ENCODE peak calls at places on chromosomes 4 and X, in five cellular contexts. N is A549, B is right lobe of liver, J is neural progenitor cell, M is testis. Y is an unnamed sample. For H3K4me1 and H3K9me3, the result is how much of the 10 kb centered on the place peaks cover.

GRCh38 chr4:52554606-52555355 is 104.3 kb downstream of the USP46 start:
- DNase-seq in N (no peak), J (peak), B (no peak), M (no peak), Y (no peak)

GRCh38 chr4:15416357-15417327 is 11.2 kb upstream of the C1QTNF7 start:
- DNase-seq in N (no peak), J (no peak), B (no peak), M (no peak), Y (no peak)

GRCh38 chr4:41428941-41429669 is 108.9 kb upstream of the LIMCH1 start:
- DNase-seq in B (no peak), N (no peak), M (no peak), J (peak), Y (no peak)

GRCh38 chr4:21765810-21766407 is 182.7 kb downstream of the KCNIP4 start:
- DNase-seq in M (peak), N (peak), B (no peak), J (peak), Y (peak)

GRCh38 chrX:40483502-40483901 is 97.3 kb upstream of the ATP6AP2 start:
- DNase-seq in N (no peak), J (no peak), B (no peak), M (no peak), Y (no peak)

GRCh38 chr4:184473265-184473514 is 1.2 kb downstream of the IRF2 start:
- DNase-seq in N (no peak), M (no peak), B (no peak), J (no peak), Y (no peak)

GRCh38 chr4:25229804-25230203 is 4.0 kb upstream of the PI4K2B start:
- DNase-seq in B (peak), J (no peak), M (no peak), N (no peak), Y (no peak)

GRCh38 chr4:169757575-169758184 is at the start of gene HPF1:
- DNase-seq in B (peak), M (peak), N (peak), J (peak), Y (peak)

GRCh38 chr4:189202182-189202868 is 738.3 kb upstream of the FRG1 start:
- DNase-seq in M (peak), J (peak), N (peak), B (peak), Y (peak)

GRCh38 chr4:147787204-147787603 is 55.3 kb downstream of the ARHGAP10 start:
- DNase-seq in M (no peak), J (no peak), B (no peak), N (no peak), Y (peak)

GRCh38 chr4:10063544-10064300 is 42.4 kb upstream of the SLC2A9 start:
- DNase-seq in J (peak), B (peak), M (peak), N (no peak), Y (peak)

GRCh38 chrX:36462142-36462541 is 542.6 kb downstream of the CFAP47 start:
- DNase-seq in M (no peak), J (peak), N (no peak), B (no peak), Y (no peak)

GRCh38 chrX:43973249-43973672 is at the start of gene NDP:
- DNase-seq in J (peak), B (no peak), M (peak), N (no peak), Y (no peak)

GRCh38 chr4:7941111-7942018 is 1.7 kb upstream of the AFAP1 start:
- DNase-seq in M (no peak), J (no peak), B (no peak), N (no peak), Y (peak)

GRCh38 chrX:139691843-139692505 is 16.0 kb downstream of the MCF2 start:
- DNase-seq in N (no peak), J (peak), B (no peak), M (no peak), Y (no peak)

GRCh38 chr4:99540287-99540939 is 23.4 kb downstream of the TRMT10A start:
- DNase-seq in M (no peak), J (no peak), B (no peak), N (no peak), Y (no peak)

GRCh38 chr4:107709916-107710315 is 10.1 kb downstream of the PAPSS1 start:
- DNase-seq in J (no peak), M (no peak), N (no peak), B (no peak), Y (no peak)

GRCh38 chr4:23878912-23879732 is 10.7 kb downstream of the PPARGC1A start:
- DNase-seq in M (no peak), B (no peak), J (no peak), N (no peak), Y (no peak)

GRCh38 chr4:168098257-168098717 is 6.0 kb downstream of the ANXA10 start:
- DNase-seq in J (no peak), M (no peak), N (no peak), B (no peak), Y (no peak)

GRCh38 chr4:100357542-100357941 is 160.3 kb downstream of the EMCN start:
- DNase-seq in B (no peak), J (no peak), M (no peak), N (no peak), Y (no peak)

GRCh38 chrX:127732709-127733108 is 319.5 kb downstream of the ACTRT1 start:
- DNase-seq in B (no peak), N (no peak), M (no peak), J (no peak), Y (no peak)

GRCh38 chrX:35670894-35671293 is 127.2 kb upstream of the MAGEB16 start:
- DNase-seq in J (no peak), M (no peak), N (no peak), B (no peak), Y (no peak)

GRCh38 chrX:40471965-40472648 is 108.7 kb upstream of the ATP6AP2 start:
- DNase-seq in J (peak), M (peak), N (no peak), B (no peak), Y (peak)

GRCh38 chr4:67106846-67107467 is 438.3 kb downstream of the CENPC start:
- DNase-seq in M (no peak), N (no peak), J (peak), B (no peak), Y (no peak)

DNA sequence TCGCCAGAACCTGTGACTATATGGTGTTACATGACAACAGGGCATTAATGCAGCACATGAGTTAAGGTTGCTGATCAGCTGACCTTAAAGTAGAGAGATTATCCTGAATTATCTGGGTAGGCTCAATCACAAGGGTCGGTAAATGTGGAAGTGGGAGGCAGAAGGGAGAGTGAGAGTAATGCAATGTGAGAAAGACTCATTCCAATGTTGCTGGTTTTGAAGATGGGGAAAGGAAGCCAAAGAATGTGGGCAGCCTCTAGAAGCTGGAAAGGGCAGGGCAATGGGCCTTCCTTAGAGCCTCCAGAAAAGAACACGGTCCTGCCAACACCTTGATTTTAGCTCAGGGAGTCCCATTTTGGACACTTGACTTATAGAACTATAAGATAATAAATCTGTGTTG is 67.4 kb downstream of the STX18 start:
- DNase-seq in J (no peak), N (no peak), M (no peak), B (no peak), Y (no peak)
- H3K4me1 ChIP-seq in J (under half), N (under half), M (under half), B (under half), Y (under half)

DNA sequence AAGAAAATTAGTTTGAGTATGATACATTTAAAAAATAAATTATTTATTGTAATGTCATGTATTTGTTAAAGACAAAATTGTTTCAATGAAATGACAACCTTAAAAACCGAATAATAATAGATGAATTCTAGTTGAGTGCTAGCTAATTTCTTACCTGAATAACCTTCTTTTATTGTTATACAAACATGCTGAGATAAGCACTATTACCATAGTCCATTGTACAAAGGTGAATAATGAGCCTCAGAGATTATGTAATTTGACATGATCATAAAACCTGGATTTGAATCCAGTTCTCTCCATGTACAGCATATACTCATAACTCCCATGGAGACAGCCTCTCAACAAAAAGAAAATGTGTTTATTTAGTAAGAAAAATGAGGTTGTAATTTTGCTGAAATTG is 1512.9 kb downstream of the PCDH19 start:
- DNase-seq in N (no peak), J (no peak), M (no peak), B (no peak), Y (no peak)
- H3K9me3 ChIP-seq in N (under half), J (under half), M (under half), B (under half), Y (under half)

GRCh38 chr4:158171456-158171790 is 1.4 kb downstream of the GASK1B start:
- DNase-seq in B (no peak), J (no peak), N (no peak), M (no peak), Y (no peak)

GRCh38 chr4:158172558-158173258 is at the start of gene GASK1B:
- DNase-seq in J (peak), M (peak), N (peak), B (no peak), Y (peak)

GRCh38 chr4:158170691-158171455 is 2.0 kb downstream of the GASK1B start:
- DNase-seq in N (no peak), B (peak), J (no peak), M (peak), Y (peak)

GRCh38 chr4:158169931-158170690 is 2.7 kb downstream of the GASK1B start:
- DNase-seq in M (no peak), J (no peak), N (no peak), B (no peak), Y (peak)

DNA sequence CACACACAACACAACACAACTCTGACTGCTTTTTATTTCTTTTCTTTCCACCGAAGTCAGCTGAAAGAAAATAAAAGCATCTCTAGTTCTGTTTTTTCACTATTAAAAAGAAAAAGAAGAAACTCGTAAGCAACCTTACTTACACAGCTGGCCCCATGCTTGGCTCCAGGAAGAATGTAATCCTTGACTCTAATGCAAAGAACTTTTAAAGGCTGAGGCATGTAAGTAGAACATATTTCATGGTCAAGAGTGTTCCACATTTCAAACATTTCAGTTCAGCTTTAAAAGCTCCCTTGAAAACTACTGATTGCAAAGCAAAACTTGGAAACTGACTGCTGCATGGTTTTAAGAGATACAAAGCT is 648 bp downstream of the GASK1B start:
- DNase-seq in M (no peak), B (no peak), N (no peak), J (no peak), Y (no peak)
- H3K4me1 ChIP-seq in M (under half), B (under half), N (under half), J (under half), Y (under half)

DNA sequence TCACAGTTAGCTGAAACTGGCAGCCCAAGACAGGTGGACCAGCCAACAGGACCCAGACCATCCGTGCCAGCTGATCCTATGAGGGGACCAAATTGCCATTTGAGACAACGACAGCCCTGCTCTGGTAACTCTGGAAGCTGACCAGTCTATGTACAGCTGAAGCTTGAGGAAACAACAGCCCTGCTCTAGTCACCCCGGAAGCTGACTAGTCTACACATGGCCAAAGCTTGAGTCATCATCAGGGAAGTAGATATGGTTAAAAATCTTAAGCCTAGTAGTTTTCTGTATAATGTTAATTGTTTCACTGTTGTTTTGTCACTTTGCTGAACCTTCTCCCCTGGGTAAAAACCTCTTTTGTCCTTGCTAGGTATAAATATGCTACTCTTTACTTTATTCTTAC is 905.4 kb upstream of the NDST4 start:
- DNase-seq in M (no peak), B (no peak), N (no peak), J (no peak), Y (no peak)
- H3K9me3 ChIP-seq in M (under half), B (under half), N (under half), J (under half), Y (under half)

DNA sequence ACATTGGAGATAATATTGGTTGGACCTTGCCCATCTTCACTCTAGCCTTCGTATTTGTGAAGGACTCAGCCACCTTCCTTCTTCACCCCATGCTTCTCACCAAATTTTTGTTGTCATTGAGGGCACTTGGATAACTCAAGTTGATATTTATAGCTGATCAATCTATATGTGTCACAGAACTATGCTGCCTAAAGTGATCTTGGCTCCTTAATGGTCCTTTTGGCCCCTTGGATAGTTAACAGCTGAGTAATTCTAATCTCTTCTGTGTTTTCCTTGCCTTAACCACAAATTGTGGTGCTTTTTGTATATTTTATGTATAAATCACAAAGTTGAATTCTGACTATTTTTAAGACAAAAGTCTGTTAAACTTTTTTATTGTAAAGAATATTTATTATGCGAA is 6.6 kb downstream of the SPRY1 start:
- DNase-seq in M (no peak), J (no peak), N (no peak), B (no peak), Y (no peak)
- H3K4me1 ChIP-seq in M (under half), J (half or more), N (under half), B (under half), Y (under half)

DNA sequence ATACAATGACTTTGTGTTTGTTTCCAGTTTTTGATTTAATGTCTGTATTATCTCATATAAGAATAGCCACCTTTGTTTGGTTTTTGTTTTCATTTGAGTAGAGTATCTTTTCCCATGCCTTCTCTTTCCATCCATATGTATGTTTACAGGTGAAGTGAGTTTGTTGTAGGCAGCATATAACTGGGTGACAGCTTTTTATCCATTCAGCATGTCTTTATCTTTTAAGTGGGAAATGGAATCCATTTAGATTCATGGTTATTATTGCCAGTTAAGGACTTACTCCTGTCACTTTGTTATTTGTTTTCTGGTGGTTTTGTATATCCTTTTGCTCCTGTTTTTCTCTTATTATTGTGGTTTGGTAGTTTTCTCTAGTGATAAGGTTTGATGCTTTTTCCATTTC is 34.3 kb downstream of the SCLT1 start:
- DNase-seq in N (no peak), J (no peak), B (no peak), M (no peak), Y (no peak)
- H3K9me3 ChIP-seq in N (half or more), J (under half), B (under half), M (under half), Y (under half)

DNA sequence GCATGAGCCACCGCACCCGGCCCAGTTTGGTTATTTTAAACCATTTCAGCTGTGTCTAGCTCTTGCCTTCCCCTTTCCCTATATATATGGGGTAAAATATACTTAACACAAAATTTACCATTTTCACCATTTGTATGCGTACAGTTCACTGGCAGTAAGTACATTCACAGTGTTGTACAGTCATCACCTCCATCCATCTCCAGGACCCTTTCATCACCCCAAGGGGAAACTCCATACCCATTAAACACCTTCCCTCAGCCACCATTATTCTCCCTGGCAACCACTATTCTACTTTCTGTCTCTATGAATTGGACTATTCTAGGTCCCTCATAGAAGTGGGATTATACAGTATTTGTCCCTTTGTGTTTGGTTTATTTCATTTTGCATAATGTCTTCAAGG is 106.4 kb downstream of the TMEM131L start:
- DNase-seq in M (no peak), B (no peak), J (no peak), N (no peak), Y (no peak)
- H3K4me1 ChIP-seq in M (under half), B (half or more), J (under half), N (under half), Y (under half)